ENCODE peak calls at places on chromosomes 12 and 14, in six cellular contexts. One of them, this sample, is unnamed. For H3K9me3 and H3K36me3, the result is how much of the 10 kb centered on the place peaks cover.

GRCh38 chr14:75554482-75554881 is 23.9 kb upstream of the FLVCR2 start:
- DNase-seq in prostate gland: no peak
- DNase-seq in uterus: no peak
- DNase-seq in IMR-90: peak
- DNase-seq in mucosa of descending colon: no peak
- DNase-seq in Peyer's patch: no peak
- DNase-seq in this sample: peak

GRCh38 chr14:90276627-90277367 is 20.4 kb downstream of the PSMC1 start:
- DNase-seq in prostate gland: no peak
- DNase-seq in uterus: no peak
- DNase-seq in IMR-90: peak
- DNase-seq in mucosa of descending colon: no peak
- DNase-seq in Peyer's patch: no peak
- DNase-seq in this sample: no peak

GRCh38 chr12:107655281-107656065 is 30.1 kb upstream of the PWP1 start:
- DNase-seq in prostate gland: no peak
- DNase-seq in uterus: no peak
- DNase-seq in IMR-90: no peak
- DNase-seq in mucosa of descending colon: no peak
- DNase-seq in Peyer's patch: no peak
- DNase-seq in this sample: no peak

GRCh38 chr12:91183565-91183964 is 948 bp upstream of the DCN start:
- DNase-seq in prostate gland: no peak
- DNase-seq in uterus: no peak
- DNase-seq in IMR-90: peak
- DNase-seq in mucosa of descending colon: no peak
- DNase-seq in Peyer's patch: no peak
- DNase-seq in this sample: no peak

GRCh38 chr14:32933623-32933942 is 5.1 kb upstream of the NPAS3 start:
- DNase-seq in prostate gland: no peak
- DNase-seq in uterus: no peak
- DNase-seq in IMR-90: no peak
- DNase-seq in mucosa of descending colon: no peak
- DNase-seq in Peyer's patch: no peak
- DNase-seq in this sample: no peak

GRCh38 chr12:132222096-132222807 is 78.0 kb downstream of the NOC4L start:
- DNase-seq in prostate gland: no peak
- DNase-seq in uterus: no peak
- DNase-seq in IMR-90: peak
- DNase-seq in mucosa of descending colon: peak
- DNase-seq in Peyer's patch: peak
- DNase-seq in this sample: no peak

GRCh38 chr12:92139634-92140555 is 5.8 kb downstream of the BTG1 start:
- DNase-seq in prostate gland: no peak
- DNase-seq in uterus: no peak
- DNase-seq in IMR-90: peak
- DNase-seq in mucosa of descending colon: no peak
- DNase-seq in Peyer's patch: no peak
- DNase-seq in this sample: no peak

GRCh38 chr14:31510222-31510621 is 22.4 kb upstream of the GPR33 start:
- DNase-seq in prostate gland: no peak
- DNase-seq in uterus: no peak
- DNase-seq in IMR-90: peak
- DNase-seq in mucosa of descending colon: no peak
- DNase-seq in Peyer's patch: no peak
- DNase-seq in this sample: no peak

GRCh38 chr14:75119056-75119455 is 7.8 kb downstream of the NEK9 start:
- DNase-seq in prostate gland: no peak
- DNase-seq in uterus: no peak
- DNase-seq in IMR-90: peak
- DNase-seq in mucosa of descending colon: no peak
- DNase-seq in Peyer's patch: no peak
- DNase-seq in this sample: no peak

GRCh38 chr12:14931359-14931758 is 7.0 kb downstream of the ERP27 start:
- DNase-seq in prostate gland: no peak
- DNase-seq in uterus: no peak
- DNase-seq in IMR-90: no peak
- DNase-seq in mucosa of descending colon: no peak
- DNase-seq in Peyer's patch: no peak
- DNase-seq in this sample: no peak

GRCh38 chr14:63902375-63902976 is 49.7 kb downstream of the SYNE2 start:
- DNase-seq in prostate gland: no peak
- DNase-seq in uterus: no peak
- DNase-seq in IMR-90: no peak
- DNase-seq in mucosa of descending colon: no peak
- DNase-seq in Peyer's patch: no peak
- DNase-seq in this sample: no peak

GRCh38 chr12:49558526-49558925 is 9.4 kb downstream of the MCRS1 start:
- DNase-seq in prostate gland: no peak
- DNase-seq in uterus: no peak
- DNase-seq in IMR-90: no peak
- DNase-seq in mucosa of descending colon: no peak
- DNase-seq in Peyer's patch: no peak
- DNase-seq in this sample: no peak

GRCh38 chr12:95790025-95790911 is at the start of gene NTN4:
- DNase-seq in prostate gland: peak
- DNase-seq in uterus: peak
- DNase-seq in IMR-90: peak
- DNase-seq in mucosa of descending colon: peak
- DNase-seq in Peyer's patch: no peak
- DNase-seq in this sample: no peak

GRCh38 chr12:80129895-80130535 is 30.7 kb downstream of the OTOGL start:
- DNase-seq in prostate gland: no peak
- DNase-seq in uterus: no peak
- DNase-seq in IMR-90: peak
- DNase-seq in mucosa of descending colon: no peak
- DNase-seq in Peyer's patch: no peak
- DNase-seq in this sample: no peak

GRCh38 chr12:115440438-115440837 is 756.5 kb upstream of the TBX3 start:
- DNase-seq in prostate gland: no peak
- DNase-seq in uterus: no peak
- DNase-seq in IMR-90: peak
- DNase-seq in mucosa of descending colon: no peak
- DNase-seq in Peyer's patch: no peak
- DNase-seq in this sample: no peak

GRCh38 chr14:56189306-56189705 is 71.1 kb downstream of the PELI2 start:
- DNase-seq in prostate gland: no peak
- DNase-seq in uterus: no peak
- DNase-seq in IMR-90: peak
- DNase-seq in mucosa of descending colon: no peak
- DNase-seq in Peyer's patch: no peak
- DNase-seq in this sample: peak

GRCh38 chr14:70660967-70661871 is 19.5 kb downstream of the TTC9 start:
- DNase-seq in prostate gland: peak
- DNase-seq in uterus: no peak
- DNase-seq in IMR-90: no peak
- DNase-seq in mucosa of descending colon: no peak
- DNase-seq in Peyer's patch: peak
- DNase-seq in this sample: no peak

GRCh38 chr14:96206461-96206860 is 1.8 kb downstream of the BDKRB2 start:
- DNase-seq in prostate gland: peak
- DNase-seq in uterus: no peak
- DNase-seq in IMR-90: no peak
- DNase-seq in mucosa of descending colon: no peak
- DNase-seq in Peyer's patch: no peak
- DNase-seq in this sample: no peak

GRCh38 chr12:96635844-96636243 is 146.5 kb downstream of the CFAP54 start:
- DNase-seq in prostate gland: no peak
- DNase-seq in uterus: no peak
- DNase-seq in IMR-90: no peak
- DNase-seq in mucosa of descending colon: no peak
- DNase-seq in Peyer's patch: no peak
- DNase-seq in this sample: no peak

GRCh38 chr14:74763803-74764531 is 851 bp downstream of the YLPM1 start:
- DNase-seq in prostate gland: peak
- DNase-seq in uterus: peak
- DNase-seq in IMR-90: peak
- DNase-seq in mucosa of descending colon: no peak
- DNase-seq in Peyer's patch: peak
- DNase-seq in this sample: no peak

GRCh38 chr12:115885040-115885439 is 392.5 kb downstream of the MED13L start:
- DNase-seq in prostate gland: peak
- DNase-seq in uterus: no peak
- DNase-seq in IMR-90: no peak
- DNase-seq in mucosa of descending colon: no peak
- DNase-seq in Peyer's patch: no peak
- DNase-seq in this sample: no peak

GRCh38 chr14:97379091-97379531 is 581.9 kb downstream of the VRK1 start:
- DNase-seq in prostate gland: no peak
- DNase-seq in uterus: no peak
- DNase-seq in IMR-90: no peak
- DNase-seq in mucosa of descending colon: peak
- DNase-seq in Peyer's patch: peak
- DNase-seq in this sample: no peak

GRCh38 chr14:64875350-64875749 is 4.4 kb downstream of the SPTB start:
- DNase-seq in prostate gland: no peak
- DNase-seq in uterus: no peak
- DNase-seq in IMR-90: no peak
- DNase-seq in mucosa of descending colon: no peak
- DNase-seq in Peyer's patch: no peak
- DNase-seq in this sample: no peak

GRCh38 chr12:112937741-112938719 is at the start of gene OAS3:
- DNase-seq in prostate gland: peak
- DNase-seq in uterus: peak
- DNase-seq in IMR-90: peak
- DNase-seq in mucosa of descending colon: peak
- DNase-seq in Peyer's patch: peak
- DNase-seq in this sample: peak

GRCh38 chr12:113287899-113288282 is 47.0 kb downstream of the SLC8B1 start:
- DNase-seq in prostate gland: no peak
- DNase-seq in uterus: no peak
- DNase-seq in IMR-90: no peak
- DNase-seq in mucosa of descending colon: no peak
- DNase-seq in Peyer's patch: no peak
- DNase-seq in this sample: no peak

GRCh38 chr12:93572712-93573551 is 457 bp downstream of the SOCS2 start:
- DNase-seq in prostate gland: no peak
- DNase-seq in uterus: peak
- DNase-seq in IMR-90: peak
- DNase-seq in mucosa of descending colon: peak
- DNase-seq in Peyer's patch: no peak
- DNase-seq in this sample: no peak

GRCh38 chr12:121748218-121748570 is 35.6 kb downstream of the TMEM120B start:
- DNase-seq in prostate gland: no peak
- DNase-seq in uterus: peak
- DNase-seq in IMR-90: no peak
- DNase-seq in mucosa of descending colon: no peak
- DNase-seq in Peyer's patch: no peak
- DNase-seq in this sample: no peak

GRCh38 chr12:132584472-132584871 is 25.9 kb downstream of the LRCOL1 start:
- DNase-seq in prostate gland: no peak
- DNase-seq in uterus: no peak
- DNase-seq in IMR-90: no peak
- DNase-seq in mucosa of descending colon: no peak
- DNase-seq in Peyer's patch: no peak
- DNase-seq in this sample: no peak

GRCh38 chr12:31570880-31571279 is 20.1 kb downstream of the DENND5B start:
- DNase-seq in prostate gland: no peak
- DNase-seq in uterus: no peak
- DNase-seq in IMR-90: peak
- DNase-seq in mucosa of descending colon: no peak
- DNase-seq in Peyer's patch: no peak
- DNase-seq in this sample: no peak
- H3K9me3 ChIP-seq in prostate gland: under half
- H3K9me3 ChIP-seq in uterus: under half
- H3K9me3 ChIP-seq in IMR-90: under half
- H3K9me3 ChIP-seq in mucosa of descending colon: under half
- H3K9me3 ChIP-seq in Peyer's patch: under half
- H3K9me3 ChIP-seq in this sample: under half

GRCh38 chr12:47817272-47818006 is 2.3 kb downstream of the HDAC7 start:
- DNase-seq in prostate gland: no peak
- DNase-seq in uterus: no peak
- DNase-seq in IMR-90: no peak
- DNase-seq in mucosa of descending colon: no peak
- DNase-seq in Peyer's patch: no peak
- DNase-seq in this sample: no peak
- TF ChIP-seq CTCF in prostate gland: no peak
- TF ChIP-seq CTCF in uterus: no peak
- TF ChIP-seq CTCF in IMR-90: peak
- TF ChIP-seq CTCF in mucosa of descending colon: no peak
- TF ChIP-seq CTCF in Peyer's patch: no peak
- TF ChIP-seq CTCF in this sample: peak

GRCh38 chr12:6584293-6584692 is 16.2 kb upstream of the NOP2 start:
- DNase-seq in prostate gland: no peak
- DNase-seq in uterus: no peak
- DNase-seq in IMR-90: no peak
- DNase-seq in mucosa of descending colon: no peak
- DNase-seq in Peyer's patch: no peak
- DNase-seq in this sample: no peak
- H3K36me3 ChIP-seq in prostate gland: under half
- H3K36me3 ChIP-seq in uterus: under half
- H3K36me3 ChIP-seq in IMR-90: half or more
- H3K36me3 ChIP-seq in mucosa of descending colon: under half
- H3K36me3 ChIP-seq in Peyer's patch: under half
- H3K36me3 ChIP-seq in this sample: under half

GRCh38 chr12:34217660-34218059 is 195.4 kb downstream of the ALG10 start:
- DNase-seq in prostate gland: no peak
- DNase-seq in uterus: no peak
- DNase-seq in IMR-90: no peak
- DNase-seq in mucosa of descending colon: no peak
- DNase-seq in Peyer's patch: no peak
- DNase-seq in this sample: no peak
- H3K9me3 ChIP-seq in prostate gland: under half
- H3K9me3 ChIP-seq in uterus: under half
- H3K9me3 ChIP-seq in IMR-90: under half
- H3K9me3 ChIP-seq in mucosa of descending colon: under half
- H3K9me3 ChIP-seq in Peyer's patch: under half
- H3K9me3 ChIP-seq in this sample: under half

GRCh38 chr14:93303659-93304058 is 29.2 kb downstream of the BTBD7 start:
- DNase-seq in prostate gland: no peak
- DNase-seq in uterus: no peak
- DNase-seq in IMR-90: no peak
- DNase-seq in mucosa of descending colon: no peak
- DNase-seq in Peyer's patch: no peak
- DNase-seq in this sample: no peak
- TF ChIP-seq CTCF in prostate gland: no peak
- TF ChIP-seq CTCF in uterus: no peak
- TF ChIP-seq CTCF in IMR-90: no peak
- TF ChIP-seq CTCF in mucosa of descending colon: no peak
- TF ChIP-seq CTCF in Peyer's patch: no peak
- TF ChIP-seq CTCF in this sample: no peak

DNA sequence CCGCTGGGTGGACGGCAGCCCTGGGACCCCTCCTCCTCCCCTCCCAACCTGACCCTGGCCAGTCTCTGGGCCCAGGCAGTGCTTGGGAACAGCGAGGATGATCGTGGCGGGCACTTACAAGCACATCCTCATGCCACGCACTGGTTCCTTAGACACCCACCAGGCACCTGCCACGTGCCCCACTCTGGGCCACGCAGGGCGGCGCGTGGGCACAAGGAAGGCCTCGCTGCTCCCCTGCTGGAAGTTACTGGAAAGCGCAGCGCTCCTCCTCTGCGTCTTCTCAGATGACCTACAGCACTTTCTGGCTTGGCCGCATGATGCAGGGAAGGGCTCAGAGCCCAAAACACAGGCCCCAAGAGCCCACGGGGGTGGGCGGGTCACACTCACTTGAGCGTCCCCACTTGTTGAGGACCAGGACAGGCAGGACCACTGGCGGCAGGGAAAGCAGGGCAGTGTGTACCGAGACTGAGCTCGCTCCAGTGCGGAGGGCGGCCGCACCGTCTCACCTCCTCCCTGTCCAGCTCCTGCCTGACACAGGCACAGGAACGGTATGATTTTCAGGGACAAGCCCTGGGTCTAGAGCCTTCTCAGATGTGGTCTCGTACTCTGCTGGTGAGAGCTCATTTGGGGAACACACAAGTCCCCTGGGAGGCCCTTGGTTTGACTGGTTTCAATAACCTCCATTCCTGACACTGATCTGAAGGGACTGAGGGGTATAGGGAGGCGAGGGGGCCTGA is 128.3 kb upstream of the EVL start:
- DNase-seq in prostate gland: no peak
- DNase-seq in uterus: no peak
- DNase-seq in IMR-90: no peak
- DNase-seq in mucosa of descending colon: no peak
- DNase-seq in Peyer's patch: no peak
- DNase-seq in this sample: no peak
- H3K36me3 ChIP-seq in prostate gland: under half
- H3K36me3 ChIP-seq in uterus: under half
- H3K36me3 ChIP-seq in IMR-90: under half
- H3K36me3 ChIP-seq in mucosa of descending colon: under half
- H3K36me3 ChIP-seq in Peyer's patch: under half
- H3K36me3 ChIP-seq in this sample: under half

This sample was measured in keratinocyte.